ENCODE peak calls at places on chromosomes 13 and 19, in seven cellular contexts. I is mesenchymal stem cell, J is aorta, A is right cardiac atrium, H is WERI-Rb-1, X is uterus, L is adrenal gland. S is an unnamed sample.

GRCh38 chr13:39144941-39145533 is 106.8 kb downstream of the NHLRC3 start:
- DNase-seq in I (peak), J (peak), A (peak), H (peak), X (peak), L (peak), S (peak)

GRCh38 chr19:720691-721160 is 12.0 kb downstream of the PALM start:
- DNase-seq in I (no peak), J (no peak), A (peak), H (no peak), X (no peak), L (no peak), S (no peak)

GRCh38 chr13:34321986-34322385 is 504.0 kb downstream of the RFC3 start:
- DNase-seq in I (no peak), J (no peak), A (no peak), H (no peak), X (no peak), L (no peak), S (no peak)

GRCh38 chr19:17095141-17095919 is 19.8 kb downstream of the MYO9B start:
- DNase-seq in I (peak), J (peak), A (peak), H (no peak), X (peak), L (peak), S (no peak)

GRCh38 chr19:33430674-33431277 is 57.3 kb downstream of the CEBPG start:
- DNase-seq in I (peak), J (peak), A (peak), H (peak), X (no peak), L (peak), S (peak)

GRCh38 chr13:23330356-23330755 is 103.1 kb downstream of the SACS start:
- DNase-seq in I (no peak), J (no peak), A (no peak), H (no peak), X (no peak), L (no peak), S (no peak)

GRCh38 chr19:33373701-33374405 is at the start of gene CEBPG:
- DNase-seq in I (peak), J (peak), A (peak), H (peak), X (peak), L (peak), S (no peak)

GRCh38 chr13:89205856-89206255 is 1534.7 kb downstream of the SLITRK5 start:
- DNase-seq in I (no peak), J (no peak), A (no peak), H (no peak), X (no peak), L (no peak), S (no peak)

GRCh38 chr19:20273376-20273775 is 106.4 kb downstream of the ZNF486 start:
- DNase-seq in I (no peak), J (no peak), A (no peak), H (no peak), X (no peak), L (no peak), S (no peak)

GRCh38 chr19:36115453-36116343 is at the start of gene TBCB:
- DNase-seq in I (peak), J (peak), A (peak), H (no peak), X (peak), L (peak), S (no peak)

GRCh38 chr13:94115054-94115453 is 364.4 kb downstream of the DCT start:
- DNase-seq in I (no peak), J (no peak), A (no peak), H (peak), X (no peak), L (no peak), S (no peak)

GRCh38 chr13:37598572-37598971 is at the start of gene POSTN:
- DNase-seq in I (peak), J (no peak), A (no peak), H (no peak), X (peak), L (no peak), S (no peak)

GRCh38 chr13:32903720-32904119 is 112.5 kb upstream of the KL start:
- DNase-seq in I (no peak), J (no peak), A (no peak), H (no peak), X (no peak), L (no peak), S (no peak)

GRCh38 chr13:44474122-44474910 is 100.7 kb downstream of the SERP2 start:
- DNase-seq in I (peak), J (no peak), A (no peak), H (no peak), X (no peak), L (no peak), S (no peak)

GRCh38 chr13:110797230-110797877 is 83.9 kb downstream of the ING1 start:
- DNase-seq in I (no peak), J (no peak), A (no peak), H (no peak), X (no peak), L (no peak), S (no peak)

GRCh38 chr13:106036870-106037269 is 498.6 kb downstream of the EFNB2 start:
- DNase-seq in I (no peak), J (no peak), A (no peak), H (peak), X (no peak), L (no peak), S (no peak)

GRCh38 chr13:29454931-29455481 is 140.5 kb downstream of the SLC7A1 start:
- DNase-seq in I (peak), J (no peak), A (no peak), H (peak), X (no peak), L (no peak), S (no peak)

GRCh38 chr19:3693030-3693925 is 7.0 kb downstream of the PIP5K1C start:
- DNase-seq in I (no peak), J (peak), A (no peak), H (peak), X (no peak), L (no peak), S (no peak)

GRCh38 chr19:3691726-3692125 is 8.5 kb downstream of the PIP5K1C start:
- DNase-seq in I (no peak), J (no peak), A (no peak), H (no peak), X (no peak), L (no peak), S (no peak)

GRCh38 chr19:3691372-3691716 is 8.9 kb downstream of the PIP5K1C start:
- DNase-seq in I (no peak), J (no peak), A (no peak), H (no peak), X (no peak), L (no peak), S (no peak)

GRCh38 chr19:3690551-3691371 is 9.5 kb downstream of the PIP5K1C start:
- DNase-seq in I (no peak), J (no peak), A (no peak), H (no peak), X (no peak), L (no peak), S (no peak)

DNA sequence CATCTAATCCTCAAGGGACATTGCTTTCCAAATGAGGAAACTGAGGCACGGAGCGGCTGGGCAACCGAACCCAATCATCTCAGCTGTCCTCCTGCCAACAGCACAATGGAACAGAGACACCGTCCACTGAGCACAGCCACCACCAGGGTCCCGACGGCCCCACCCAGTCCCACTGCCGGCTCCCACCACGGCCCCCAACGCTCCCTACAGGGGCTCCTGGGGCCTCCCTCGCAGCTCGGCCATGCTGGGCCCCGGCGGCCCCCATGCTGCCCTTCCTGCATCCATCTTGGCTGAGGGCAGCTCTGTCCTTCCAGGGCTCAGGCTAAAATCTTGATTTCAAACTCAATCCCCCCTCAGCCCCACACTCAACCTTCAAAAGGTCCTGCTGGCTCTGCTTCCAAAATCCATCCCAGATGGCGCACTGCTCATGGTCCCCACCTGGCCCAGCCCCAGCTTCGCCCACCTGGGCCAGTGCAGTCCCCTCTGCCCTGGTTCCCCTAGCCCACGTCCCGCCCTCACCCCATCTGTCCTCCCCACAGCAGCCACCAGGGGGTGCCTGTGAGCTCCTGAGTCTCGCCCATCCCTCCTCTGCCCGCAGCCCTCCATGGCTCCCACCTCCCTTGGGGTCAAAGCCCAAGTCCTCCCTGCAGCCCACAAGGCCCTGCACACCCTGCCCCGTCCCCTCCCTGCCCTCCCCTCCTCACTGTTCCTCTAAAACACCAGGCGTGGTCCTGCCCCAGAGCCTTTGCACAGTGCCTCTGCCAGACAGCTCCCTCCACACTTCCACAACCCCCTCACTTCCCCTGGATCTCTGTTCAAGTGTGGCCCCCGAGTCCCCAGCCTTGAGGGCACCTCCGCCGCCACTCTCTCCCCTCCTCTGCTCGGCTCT is 7.9 kb downstream of the PIP5K1C start:
- DNase-seq in I (no peak), J (peak), A (no peak), H (peak), X (no peak), L (no peak), S (no peak)
- H3K27ac ChIP-seq in I (no peak), J (no peak), A (no peak), H (peak), X (no peak), L (no peak), S (no peak)

DNA sequence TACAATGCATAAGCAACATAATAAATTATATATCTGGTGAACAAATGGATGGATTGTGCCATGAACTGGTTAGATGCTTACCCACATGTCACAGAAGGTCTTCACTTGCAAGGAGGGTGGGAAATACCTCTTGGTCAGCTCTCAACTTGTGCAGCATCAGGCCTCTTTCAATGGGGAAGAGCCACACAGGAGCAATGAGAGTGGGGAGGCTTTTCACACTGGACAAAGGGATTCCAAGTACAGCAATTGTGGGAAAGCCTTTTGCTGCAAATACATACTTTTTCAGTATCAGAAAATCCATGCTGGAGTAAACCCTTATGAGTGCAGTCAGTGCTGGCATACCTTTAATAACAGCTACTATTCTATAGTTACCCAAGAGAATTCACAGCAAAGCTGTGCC is 11.8 kb upstream of the ZNF543 start:
- DNase-seq in I (no peak), J (no peak), A (no peak), H (no peak), X (no peak), L (no peak), S (no peak)
- H3K4me3 ChIP-seq in I (no peak), J (no peak), A (no peak), H (no peak), X (no peak), L (no peak), S (no peak)

GRCh38 chr13:86567119-86567518 is 767.9 kb upstream of the SLITRK6 start:
- DNase-seq in I (no peak), J (no peak), A (no peak), H (no peak), X (no peak), L (no peak), S (no peak)

GRCh38 chr13:86569974-86570373 is 770.8 kb upstream of the SLITRK6 start:
- DNase-seq in I (no peak), J (no peak), A (no peak), H (no peak), X (no peak), L (no peak), S (no peak)

GRCh38 chr13:86569119-86569518 is 769.9 kb upstream of the SLITRK6 start:
- DNase-seq in I (peak), J (no peak), A (no peak), H (no peak), X (no peak), L (no peak), S (no peak)

GRCh38 chr13:86572115-86572514 is 772.9 kb upstream of the SLITRK6 start:
- DNase-seq in I (peak), J (no peak), A (no peak), H (no peak), X (no peak), L (no peak), S (peak)
- H3K27ac ChIP-seq in I (no peak), J (no peak), A (no peak), H (no peak), X (no peak), L (no peak), S (no peak)

DNA sequence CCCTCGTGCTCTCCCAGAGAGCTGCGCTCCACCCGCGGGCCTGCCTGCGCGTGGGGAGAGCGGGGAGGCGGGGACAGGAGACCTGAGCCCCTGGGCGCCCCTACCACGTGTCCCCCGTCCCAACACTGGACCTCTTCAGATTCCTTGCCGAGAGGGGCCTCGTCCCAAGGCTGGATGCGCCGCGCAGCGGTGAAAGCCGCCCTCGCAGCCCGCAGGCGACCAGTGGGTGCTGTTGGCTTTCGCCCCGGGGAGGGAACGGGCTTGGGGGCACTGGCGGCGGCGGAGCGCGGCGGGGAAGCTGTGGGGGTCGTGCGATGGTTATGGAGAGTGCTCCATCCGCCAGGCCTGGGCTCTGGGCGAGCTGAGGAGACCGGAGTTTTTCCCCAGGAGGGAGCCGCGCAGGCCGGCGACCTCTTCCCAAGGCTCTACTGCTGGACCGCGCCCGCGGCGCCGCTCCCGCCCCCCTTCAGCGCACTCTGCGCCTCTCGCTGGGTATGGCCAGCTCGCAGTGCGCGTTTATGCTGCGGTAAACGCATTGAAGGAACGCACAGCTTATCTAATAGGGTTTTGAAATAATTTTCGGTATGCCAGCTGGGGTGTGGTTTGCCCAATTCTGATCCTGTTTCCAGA is 17.2 kb upstream of the RNF17 start:
- DNase-seq in I (peak), J (no peak), A (no peak), H (peak), X (no peak), L (no peak), S (no peak)
- H3K4me3 ChIP-seq in I (peak), J (no peak), A (peak), H (peak), X (no peak), L (no peak), S (no peak)

GRCh38 chr13:99660101-99660500 is 158.8 kb downstream of the TM9SF2 start:
- DNase-seq in I (no peak), J (no peak), A (no peak), H (no peak), X (no peak), L (no peak), S (no peak)
- H3K27ac ChIP-seq in I (no peak), J (no peak), A (no peak), H (no peak), X (no peak), L (no peak), S (no peak)

GRCh38 chr19:38765214-38765613 is 8.1 kb downstream of the LGALS7 start:
- DNase-seq in I (no peak), J (no peak), A (no peak), H (no peak), X (no peak), L (no peak), S (no peak)

GRCh38 chr19:38773469-38774177 is at the start of gene LGALS7:
- DNase-seq in I (no peak), J (no peak), A (no peak), H (no peak), X (no peak), L (no peak), S (no peak)

GRCh38 chr19:38766276-38767047 is 6.9 kb downstream of the LGALS7 start:
- DNase-seq in I (no peak), J (no peak), A (no peak), H (no peak), X (no peak), L (no peak), S (no peak)

GRCh38 chr19:38774181-38774950 is 1.0 kb upstream of the LGALS7 start:
- DNase-seq in I (no peak), J (no peak), A (no peak), H (no peak), X (no peak), L (no peak), S (no peak)

GRCh38 chr19:38769635-38770211 is 3.6 kb downstream of the LGALS7 start:
- DNase-seq in I (peak), J (peak), A (peak), H (no peak), X (peak), L (peak), S (peak)
- H3K4me3 ChIP-seq in I (no peak), J (no peak), A (no peak), H (no peak), X (no peak), L (no peak), S (no peak)

DNA sequence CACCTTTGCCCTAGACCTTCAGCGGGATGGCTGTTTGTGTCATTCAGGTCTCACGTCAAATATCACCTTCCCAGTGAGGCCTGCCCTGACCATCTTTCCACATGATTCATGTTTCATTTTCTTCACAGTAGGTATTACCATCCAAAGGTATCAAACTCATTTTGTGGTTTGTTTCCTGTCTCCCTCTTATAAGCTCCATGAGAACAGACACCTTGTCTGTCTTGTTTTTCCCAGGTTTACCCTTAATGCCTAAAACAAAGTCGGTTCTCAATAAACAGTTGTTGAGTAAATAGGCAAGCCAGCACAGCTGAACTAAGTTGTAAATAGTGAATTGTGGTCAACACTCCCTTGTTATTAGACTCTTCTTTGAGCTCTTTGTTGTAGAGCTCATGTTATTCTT is 122.6 kb upstream of the GJB6 start:
- DNase-seq in I (no peak), J (no peak), A (no peak), H (no peak), X (no peak), L (no peak), S (no peak)
- H3K27ac ChIP-seq in I (no peak), J (no peak), A (no peak), H (no peak), X (no peak), L (no peak), S (no peak)

GRCh38 chr19:54696766-54697165 is 27.5 kb upstream of the KIR3DL3 start:
- DNase-seq in I (no peak), J (no peak), A (no peak), H (no peak), X (no peak), L (no peak), S (no peak)
- H3K4me3 ChIP-seq in I (no peak), J (no peak), A (no peak), H (no peak), X (no peak), L (no peak), S (no peak)